ENCODE peak calls at places on chromosomes 13 and 19, in eight cellular contexts. T, M, H, J, B, C, G and P are unnamed samples.

GRCh38 chr13:50129923-50130685 is 114.9 kb downstream of the KCNRG start:
- DNase-seq in T (peak), M (no peak), H (peak), J (peak), B (peak), C (peak), G (peak), P (no peak)

GRCh38 chr13:36819811-36820140 is 754 bp downstream of the RFXAP start:
- DNase-seq in T (no peak), M (no peak), H (no peak), J (peak), B (peak), C (no peak), G (peak), P (no peak)

GRCh38 chr19:3162418-3163229 is 15.9 kb upstream of the S1PR4 start:
- DNase-seq in T (no peak), M (no peak), H (peak), J (peak), B (no peak), C (no peak), G (no peak), P (no peak)

GRCh38 chr13:114226088-114226487 is 8.6 kb upstream of the CDC16 start:
- DNase-seq in T (no peak), M (no peak), H (no peak), J (no peak), B (no peak), C (no peak), G (no peak), P (no peak)

GRCh38 chr13:110239280-110240120 is 67.5 kb downstream of the COL4A1 start:
- DNase-seq in T (no peak), M (no peak), H (no peak), J (peak), B (no peak), C (no peak), G (no peak), P (no peak)

GRCh38 chr19:18921593-18921992 is 2.1 kb downstream of the DDX49 start:
- DNase-seq in T (no peak), M (no peak), H (no peak), J (no peak), B (no peak), C (no peak), G (no peak), P (no peak)

GRCh38 chr19:18514800-18515682 is 6.8 kb downstream of the ELL start:
- DNase-seq in T (peak), M (no peak), H (no peak), J (peak), B (peak), C (no peak), G (peak), P (peak)

GRCh38 chr19:49581007-49581508 is at the start of gene PRRG2:
- DNase-seq in T (peak), M (no peak), H (no peak), J (no peak), B (no peak), C (no peak), G (no peak), P (no peak)

GRCh38 chr13:109642358-109642757 is 144.0 kb downstream of the IRS2 start:
- DNase-seq in T (no peak), M (no peak), H (no peak), J (no peak), B (no peak), C (no peak), G (no peak), P (no peak)

GRCh38 chr19:30381366-30381765 is 9.2 kb downstream of the ZNF536 start:
- DNase-seq in T (no peak), M (no peak), H (no peak), J (no peak), B (peak), C (no peak), G (no peak), P (no peak)

GRCh38 chr19:58317481-58318072 is 9.2 kb upstream of the ZSCAN22 start:
- DNase-seq in T (no peak), M (no peak), H (no peak), J (peak), B (no peak), C (peak), G (peak), P (peak)

GRCh38 chr19:795691-796581 is 1.3 kb upstream of the PTBP1 start:
- DNase-seq in T (peak), M (no peak), H (no peak), J (no peak), B (peak), C (no peak), G (no peak), P (no peak)

GRCh38 chr13:28489975-28490550 is 4.9 kb downstream of the FLT1 start:
- DNase-seq in T (no peak), M (no peak), H (no peak), J (no peak), B (no peak), C (no peak), G (no peak), P (no peak)

GRCh38 chr19:18257503-18258470 is 16.5 kb downstream of the IQCN start:
- DNase-seq in T (peak), M (no peak), H (no peak), J (no peak), B (no peak), C (no peak), G (no peak), P (no peak)

GRCh38 chr19:18167011-18167410 is 6.6 kb upstream of the IFI30 start:
- DNase-seq in T (no peak), M (no peak), H (no peak), J (no peak), B (no peak), C (no peak), G (no peak), P (no peak)

GRCh38 chr13:94224670-94225069 is 254.8 kb downstream of the DCT start:
- DNase-seq in T (no peak), M (no peak), H (no peak), J (no peak), B (no peak), C (no peak), G (no peak), P (no peak)

DNA sequence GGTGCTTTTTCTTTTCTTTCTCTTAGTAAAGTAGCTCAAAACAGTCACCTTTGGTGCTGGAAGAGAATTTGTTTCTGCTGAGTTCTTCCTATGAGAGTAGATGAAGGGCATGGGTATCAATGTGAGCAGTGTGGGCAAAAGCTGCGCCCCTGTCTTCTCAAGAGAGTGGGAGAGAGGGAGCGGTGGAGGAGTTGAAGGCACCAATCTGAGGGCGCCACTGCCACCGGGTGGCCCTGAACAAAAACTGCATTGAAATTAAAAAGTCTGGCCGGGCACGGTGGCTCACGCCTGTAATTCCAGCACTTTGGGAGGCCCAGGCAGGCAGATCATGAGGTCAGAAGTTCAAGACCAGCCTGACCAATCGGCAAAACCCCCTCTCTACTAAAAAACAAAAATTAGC is 28.7 kb upstream of the EPHX3 start:
- DNase-seq in T (no peak), M (no peak), H (no peak), J (no peak), B (no peak), C (no peak), G (no peak), P (no peak)
- TF ChIP-seq CTCF in T (no peak), M (peak), H (peak), J (peak), B (no peak), C (no peak), G (peak), P (peak)

GRCh38 chr13:42973581-42973980 is 18.5 kb downstream of the EPSTI1 start:
- DNase-seq in T (no peak), M (no peak), H (no peak), J (no peak), B (no peak), C (no peak), G (no peak), P (no peak)
- TF ChIP-seq CTCF in T (no peak), M (no peak), H (no peak), J (no peak), B (no peak), C (no peak), G (no peak), P (no peak)

GRCh38 chr13:73416093-73416492 is 357.3 kb downstream of the KLF5 start:
- DNase-seq in T (no peak), M (no peak), H (no peak), J (no peak), B (no peak), C (no peak), G (peak), P (peak)

GRCh38 chr13:73412933-73413332 is 354.1 kb downstream of the KLF5 start:
- DNase-seq in T (no peak), M (no peak), H (no peak), J (no peak), B (no peak), C (no peak), G (no peak), P (no peak)

GRCh38 chr13:73421310-73421912 is 362.6 kb downstream of the KLF5 start:
- DNase-seq in T (no peak), M (no peak), H (no peak), J (peak), B (no peak), C (no peak), G (peak), P (peak)

GRCh38 chr13:73422973-73423372 is 364.2 kb downstream of the KLF5 start:
- DNase-seq in T (no peak), M (no peak), H (no peak), J (no peak), B (no peak), C (no peak), G (no peak), P (no peak)

GRCh38 chr13:73417012-73417615 is 358.3 kb downstream of the KLF5 start:
- DNase-seq in T (no peak), M (no peak), H (peak), J (peak), B (no peak), C (no peak), G (no peak), P (no peak)
- TF ChIP-seq CTCF in T (no peak), M (no peak), H (peak), J (peak), B (no peak), C (no peak), G (no peak), P (peak)

GRCh38 chr13:30576528-30576927 is 41.2 kb upstream of the USPL1 start:
- DNase-seq in T (no peak), M (no peak), H (no peak), J (peak), B (peak), C (no peak), G (peak), P (peak)
- TF ChIP-seq CTCF in T (no peak), M (no peak), H (no peak), J (no peak), B (no peak), C (no peak), G (no peak), P (no peak)